ENCODE peak calls at places on chromosomes 16 and 17, in four cellular contexts. J, B, H and W are unnamed samples.

GRCh38 chr17:50274142-50274944 is at the start of gene TMEM92:
- DNase-seq in J (no peak), H (peak), B (no peak), W (peak)

GRCh38 chr16:61831351-61831933 is 204.8 kb downstream of the CDH8 start:
- DNase-seq in J (no peak), B (no peak), H (no peak), W (no peak)

GRCh38 chr16:88857728-88858339 is 907 bp downstream of the TRAPPC2L start:
- DNase-seq in J (peak), H (peak), B (peak), W (peak)

GRCh38 chr16:2476741-2477140 is 1.8 kb downstream of the TBC1D24 start:
- DNase-seq in H (no peak), J (no peak), B (no peak), W (no peak)

GRCh38 chr16:57304169-57305061 is 19.9 kb upstream of the PLLP start:
- DNase-seq in B (peak), H (peak), J (peak), W (peak)

GRCh38 chr16:49548571-49548970 is 175.0 kb downstream of the C16orf78 start:
- DNase-seq in B (no peak), J (no peak), H (no peak), W (no peak)

GRCh38 chr16:68644303-68644702 is 807 bp upstream of the CDH3 start:
- DNase-seq in B (no peak), H (no peak), J (no peak), W (no peak)

GRCh38 chr16:64162613-64163375 is 959.1 kb downstream of the CDH11 start:
- DNase-seq in H (no peak), J (no peak), B (no peak), W (no peak)